ENCODE peak calls at places on chromosomes 6 and 20, in five cellular contexts. S is A549, M is K562, V is HepG2, P is H1. D is an unnamed sample.

GRCh38 chr20:55488593-55488992 is 516.7 kb downstream of the CBLN4 start:
- DNase-seq in S (no peak), V (no peak), M (no peak), P (no peak), D (no peak)

GRCh38 chr20:14210146-14210545 is 127.3 kb downstream of the FLRT3 start:
- DNase-seq in S (no peak), P (no peak), M (no peak), V (no peak), D (no peak)

GRCh38 chr20:19701449-19701848 is 56.6 kb upstream of the RIN2 start:
- DNase-seq in V (no peak), P (no peak), M (no peak), S (no peak), D (no peak)

GRCh38 chr6:160329188-160329587 is 19.0 kb upstream of the SLC22A3 start:
- DNase-seq in S (no peak), P (no peak), M (no peak), V (no peak), D (no peak)

GRCh38 chr6:85113934-85114582 is 335.8 kb upstream of the NT5E start:
- DNase-seq in P (no peak), S (no peak), V (no peak), M (no peak), D (no peak)

GRCh38 chr20:24314053-24314452 is 155.4 kb upstream of the SYNDIG1 start:
- DNase-seq in P (no peak), V (no peak), S (no peak), M (no peak), D (no peak)

GRCh38 chr6:17417817-17418216 is 24.4 kb downstream of the CAP2 start:
- DNase-seq in V (no peak), S (peak), M (no peak), P (peak), D (peak)

GRCh38 chr6:104943781-104944180 is 13.1 kb upstream of the LIN28B start:
- DNase-seq in S (no peak), P (no peak), M (peak), V (no peak), D (peak)

GRCh38 chr6:135291288-135292116 is 110.4 kb downstream of the MYB start:
- DNase-seq in P (no peak), S (no peak), M (peak), V (peak), D (peak)

GRCh38 chr6:74966712-74967111 is 239.1 kb downstream of the COL12A1 start:
- DNase-seq in V (no peak), M (no peak), S (no peak), P (no peak), D (no peak)

GRCh38 chr20:46129955-46130481 is 11.9 kb downstream of the CD40 start:
- DNase-seq in S (no peak), V (no peak), P (no peak), M (no peak), D (no peak)

GRCh38 chr20:18213002-18213401 is 75.3 kb upstream of the ZNF133 start:
- DNase-seq in M (no peak), P (no peak), S (no peak), V (no peak), D (no peak)
- TF ChIP-seq MAFK in M (no peak), P (no peak), S (no peak), V (no peak), D (no peak)

GRCh38 chr6:119317007-119317406 is 32.6 kb downstream of the MAN1A1 start:
- DNase-seq in M (no peak), S (no peak), P (no peak), V (no peak), D (no peak)

GRCh38 chr6:119314894-119315272 is 34.7 kb downstream of the MAN1A1 start:
- DNase-seq in S (no peak), M (no peak), P (no peak), V (no peak), D (no peak)

GRCh38 chr6:119319694-119320093 is 29.9 kb downstream of the MAN1A1 start:
- DNase-seq in P (no peak), V (no peak), S (no peak), M (no peak), D (no peak)

GRCh38 chr6:119318730-119319129 is 30.8 kb downstream of the MAN1A1 start:
- DNase-seq in P (no peak), S (no peak), V (no peak), M (no peak), D (no peak)

GRCh38 chr6:119318176-119318575 is 31.4 kb downstream of the MAN1A1 start:
- DNase-seq in M (no peak), P (no peak), V (no peak), S (no peak), D (no peak)
- TF ChIP-seq MAFK in M (no peak), P (no peak), V (no peak), S (no peak), D (no peak)

DNA sequence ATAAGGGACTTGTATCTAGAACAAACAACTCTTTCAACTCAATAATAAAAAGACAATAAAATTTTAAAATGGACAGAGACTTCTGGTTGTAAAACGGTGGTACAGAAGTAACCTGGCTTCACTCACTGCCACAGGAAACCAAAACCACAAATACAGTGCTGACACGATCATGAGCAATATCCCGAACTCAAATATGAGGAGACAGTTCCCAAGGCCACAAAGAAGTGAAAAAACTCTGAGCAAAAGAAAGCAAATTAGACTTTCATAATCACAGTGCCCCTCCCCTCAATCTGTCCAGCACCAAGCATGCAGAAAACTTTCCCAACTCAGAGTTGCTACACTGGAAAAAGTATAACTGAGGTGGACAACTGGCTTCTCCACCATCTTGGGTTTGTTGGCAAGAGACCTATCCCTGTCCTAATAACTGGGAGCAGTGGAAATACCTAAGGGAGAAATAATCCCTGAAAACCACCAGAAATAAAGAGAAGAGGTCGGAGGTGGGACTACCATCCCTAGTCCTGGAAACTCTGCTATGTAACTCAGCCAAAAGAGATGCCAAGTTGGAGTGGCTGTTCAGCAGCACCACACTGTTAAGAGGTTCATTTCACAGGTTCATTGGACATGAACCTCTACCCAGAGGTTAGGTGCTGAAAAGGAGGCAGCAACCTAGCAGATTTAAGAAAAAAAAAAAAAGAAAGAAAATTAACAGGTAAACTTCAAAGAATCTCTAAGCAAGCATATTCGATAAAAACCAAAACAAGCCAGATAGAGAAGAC is 55.5 kb downstream of the REV3L start:
- DNase-seq in M (no peak), S (no peak), V (peak), P (no peak), D (peak)
- TF ChIP-seq MAFK in M (no peak), S (no peak), V (no peak), P (no peak), D (no peak)

GRCh38 chr20:62739067-62739466 is 30.4 kb downstream of the NTSR1 start:
- DNase-seq in M (no peak), P (no peak), V (no peak), S (no peak), D (no peak)
- TF ChIP-seq MAFK in M (no peak), P (no peak), V (no peak), S (no peak), D (no peak)

GRCh38 chr6:129269891-129270290 is 387.0 kb downstream of the LAMA2 start:
- DNase-seq in P (no peak), M (no peak), S (no peak), V (no peak), D (no peak)

GRCh38 chr6:129269076-129269475 is 386.1 kb downstream of the LAMA2 start:
- DNase-seq in P (no peak), S (no peak), M (no peak), V (no peak), D (peak)

GRCh38 chr6:129263117-129263516 is 380.2 kb downstream of the LAMA2 start:
- DNase-seq in S (no peak), V (no peak), P (no peak), M (no peak), D (no peak)

GRCh38 chr6:129264480-129265045 is 381.6 kb downstream of the LAMA2 start:
- DNase-seq in V (no peak), P (no peak), S (no peak), M (no peak), D (peak)

DNA sequence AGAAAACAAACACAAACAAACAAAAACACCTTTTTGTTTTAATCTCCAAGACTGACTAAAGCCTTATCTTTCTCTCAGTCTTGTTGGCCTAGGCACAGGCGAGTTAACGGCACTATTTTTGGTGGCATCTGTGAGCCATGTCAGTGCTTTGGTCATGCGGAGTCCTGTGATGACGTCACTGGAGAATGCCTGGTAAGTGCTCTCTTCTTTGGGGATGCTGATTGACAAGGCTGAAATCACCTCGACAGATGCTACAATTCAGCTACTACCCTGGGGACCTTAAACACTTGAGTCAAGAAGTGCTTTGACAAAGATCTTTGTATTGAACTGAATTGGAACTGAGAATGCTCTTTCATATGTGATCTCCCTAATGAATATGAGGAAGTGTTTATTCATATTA is 384.1 kb downstream of the LAMA2 start:
- DNase-seq in V (no peak), P (no peak), S (no peak), M (no peak), D (no peak)
- TF ChIP-seq MAFK in V (no peak), P (no peak), S (no peak), M (no peak), D (no peak)

DNA sequence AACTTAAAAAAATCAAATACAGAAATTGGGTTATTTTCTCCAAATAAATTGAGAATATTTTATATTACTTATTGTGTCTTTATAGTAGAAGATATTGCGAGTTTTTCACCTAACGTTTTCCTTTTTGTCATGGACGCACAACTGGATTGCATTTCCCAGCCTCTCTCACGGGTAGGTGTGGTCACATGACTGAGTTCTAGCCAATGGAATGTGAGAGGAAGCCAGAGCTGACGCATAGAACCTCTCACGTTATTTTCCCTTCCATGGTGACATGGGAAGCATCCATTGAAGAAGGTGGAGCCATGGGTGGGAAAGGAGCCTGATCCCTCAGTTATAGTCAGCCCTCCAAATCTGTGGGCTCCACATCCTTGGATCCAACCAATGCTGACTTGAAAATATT is 155.9 kb upstream of the UST start:
- DNase-seq in P (no peak), V (no peak), S (no peak), M (peak), D (no peak)
- TF ChIP-seq MAFK in P (no peak), V (no peak), S (no peak), M (no peak), D (no peak)

DNA sequence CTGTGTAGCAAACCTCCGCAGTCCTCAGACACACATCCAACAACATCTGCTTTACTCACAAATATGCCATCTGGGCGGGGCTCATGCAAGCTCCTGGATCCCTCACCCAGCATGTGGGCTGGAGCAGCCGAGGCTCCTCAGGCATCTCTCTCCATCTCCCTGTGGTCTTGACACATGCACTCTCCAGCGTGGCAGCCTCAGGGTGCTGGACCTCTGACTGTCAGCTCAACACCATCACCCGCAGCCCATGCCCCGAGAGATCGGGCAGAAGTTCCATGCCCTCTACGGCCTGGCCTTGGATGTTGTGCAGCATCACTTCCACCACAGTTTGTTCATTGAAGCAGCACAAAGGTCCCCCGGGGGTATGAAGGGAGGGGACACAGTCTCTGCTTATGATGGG is 32.6 kb upstream of the CD93 start:
- DNase-seq in P (no peak), V (no peak), M (no peak), S (no peak), D (no peak)
- TF ChIP-seq MAFK in P (no peak), V (no peak), M (no peak), S (no peak), D (no peak)

GRCh38 chr6:129369737-129370136 is 340.2 kb downstream of the ARHGAP18 start:
- DNase-seq in S (no peak), M (no peak), V (no peak), P (no peak), D (no peak)

GRCh38 chr6:129364767-129365166 is 345.2 kb downstream of the ARHGAP18 start:
- DNase-seq in M (no peak), V (no peak), S (no peak), P (no peak), D (no peak)

GRCh38 chr6:129368970-129369369 is 341.0 kb downstream of the ARHGAP18 start:
- DNase-seq in V (no peak), P (no peak), M (no peak), S (no peak), D (no peak)

GRCh38 chr6:129368076-129368475 is 341.9 kb downstream of the ARHGAP18 start:
- DNase-seq in M (no peak), V (no peak), P (no peak), S (no peak), D (no peak)

DNA sequence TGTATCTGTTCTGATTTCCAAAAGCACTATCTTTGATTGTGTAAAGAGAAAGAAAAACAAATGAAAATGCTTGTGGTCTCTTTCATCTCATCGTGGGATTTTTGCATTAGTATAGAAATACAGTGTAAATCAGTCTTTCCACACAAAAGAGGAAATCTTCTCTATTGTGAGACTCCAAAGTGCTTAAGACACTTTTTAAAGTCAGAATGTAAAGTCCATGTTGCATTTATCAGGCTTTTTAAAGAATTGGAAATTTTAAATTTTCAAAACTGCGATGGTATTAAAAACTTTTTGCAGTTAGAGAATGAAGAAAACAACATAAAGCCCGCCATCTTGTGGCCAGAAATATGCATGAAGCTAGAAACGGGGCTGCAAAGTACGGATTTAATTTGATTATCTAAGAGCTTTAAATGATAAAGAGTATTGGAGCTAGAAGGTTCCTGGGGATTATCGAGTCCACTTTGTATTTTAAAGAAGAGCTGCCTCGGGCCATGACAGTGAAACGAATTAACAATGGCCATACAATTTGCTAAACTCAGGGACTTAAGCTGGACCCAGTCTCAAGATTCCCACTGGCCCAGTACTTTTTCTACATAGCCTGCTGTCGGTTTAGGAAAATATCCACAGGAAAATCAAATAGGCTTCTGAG is 339.6 kb downstream of the ARHGAP18 start:
- DNase-seq in M (peak), S (peak), P (peak), V (peak), D (peak)
- TF ChIP-seq MAFK in M (no peak), S (no peak), P (no peak), V (no peak), D (no peak)

GRCh38 chr20:6122111-6122872 is 538 bp downstream of the FERMT1 start:
- DNase-seq in M (no peak), V (peak), S (peak), P (no peak), D (peak)

GRCh38 chr20:6120491-6120988 is 2.3 kb downstream of the FERMT1 start:
- DNase-seq in M (no peak), P (no peak), V (no peak), S (no peak), D (no peak)

GRCh38 chr20:6121504-6121903 is 1.3 kb downstream of the FERMT1 start:
- DNase-seq in V (no peak), M (no peak), S (no peak), P (no peak), D (no peak)

GRCh38 chr20:6123650-6124014 is 802 bp upstream of the FERMT1 start:
- DNase-seq in P (no peak), M (no peak), S (no peak), V (peak), D (no peak)

DNA sequence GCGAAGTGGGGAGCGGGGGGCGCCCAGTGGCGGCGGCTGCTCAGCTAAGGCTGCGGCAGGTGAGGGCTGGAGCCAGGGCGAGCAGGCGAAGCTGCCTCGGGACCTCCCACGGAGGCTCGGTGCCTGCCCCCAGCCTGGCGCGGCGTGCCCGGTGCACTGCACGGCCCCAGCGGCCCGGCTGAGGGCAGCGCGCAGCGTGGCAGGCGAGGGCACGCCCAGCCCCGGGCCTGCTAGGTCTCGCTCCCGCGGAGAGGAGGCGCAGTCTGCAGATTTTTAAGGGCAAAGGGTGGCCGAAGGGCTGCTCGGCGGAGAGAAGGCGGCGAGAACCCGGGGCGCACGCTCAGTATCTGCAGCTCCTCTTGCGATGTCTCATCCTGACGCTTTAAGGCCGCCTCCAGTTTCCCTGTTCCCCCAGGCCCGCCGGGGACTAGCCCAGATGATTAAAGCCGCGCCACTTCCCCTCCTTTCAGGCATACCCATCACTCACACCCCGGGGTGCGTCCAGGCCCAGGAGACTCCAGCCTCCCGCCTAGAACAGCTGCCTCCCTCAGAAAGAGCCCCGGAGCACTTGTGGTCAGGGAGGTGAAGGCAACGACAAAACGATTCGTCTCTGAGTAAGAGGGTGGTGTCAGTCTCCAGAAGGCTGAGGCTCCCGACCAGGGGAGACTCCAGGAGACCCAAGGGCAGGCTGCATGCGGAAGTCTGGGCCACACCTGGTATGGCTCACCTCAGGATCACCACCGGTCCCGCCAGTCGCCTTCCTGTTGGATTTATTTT is at the start of gene FERMT1:
- DNase-seq in V (peak), P (peak), M (no peak), S (peak), D (peak)
- TF ChIP-seq MAFK in V (no peak), P (no peak), M (no peak), S (peak), D (no peak)

D was measured in IMR-90.